ENCODE peak calls at places on chromosome 5, in six cellular contexts. X is NB4, R is RWPE1, J is ELR, F is psoas muscle, N is GM18507. T is an unnamed sample.

GRCh38 chr5:153827407-153827806 is 211.3 kb downstream of the FAM114A2 start:
- DNase-seq in J (peak), N (no peak), X (peak), R (no peak), F (no peak), T (no peak)

GRCh38 chr5:145499483-145499882 is 335.7 kb downstream of the PRELID2 start:
- DNase-seq in N (no peak), X (no peak), J (peak), R (no peak), F (no peak), T (no peak)

GRCh38 chr5:107208867-107209266 is 461.9 kb downstream of the EFNA5 start:
- DNase-seq in N (no peak), F (no peak), R (no peak), J (no peak), X (no peak), T (no peak)

GRCh38 chr5:180159756-180160155 is 49.3 kb downstream of the RASGEF1C start:
- DNase-seq in R (no peak), F (no peak), J (no peak), X (no peak), N (no peak), T (no peak)

GRCh38 chr5:96821260-96821916 is 13.6 kb upstream of the ERAP1 start:
- DNase-seq in N (no peak), F (no peak), X (no peak), R (no peak), J (peak), T (peak)

GRCh38 chr5:154712518-154713437 is 42.4 kb upstream of the LARP1 start:
- DNase-seq in N (no peak), X (no peak), R (peak), F (no peak), J (peak), T (peak)

GRCh38 chr5:89313804-89314588 is 431.0 kb upstream of the MEF2C start:
- DNase-seq in F (no peak), N (peak), X (peak), R (peak), J (peak), T (peak)

GRCh38 chr5:161535762-161536161 is 10.8 kb downstream of the GABRB2 start:
- DNase-seq in N (no peak), J (no peak), R (no peak), X (peak), F (no peak), T (no peak)

GRCh38 chr5:131252824-131253171 is 11.1 kb upstream of the CDC42SE2 start:
- DNase-seq in X (peak), J (no peak), N (peak), F (peak), R (no peak), T (peak)

GRCh38 chr5:110969502-110969901 is 102.0 kb upstream of the TSLP start:
- DNase-seq in F (no peak), N (no peak), J (no peak), X (no peak), R (no peak), T (no peak)

GRCh38 chr5:153147891-153148623 is 342.4 kb upstream of the GRIA1 start:
- DNase-seq in J (peak), N (no peak), X (peak), R (peak), F (no peak), T (peak)

GRCh38 chr5:17431272-17432050 is 66.6 kb upstream of the TAF11L2 start:
- DNase-seq in F (no peak), R (no peak), X (no peak), N (no peak), J (no peak), T (no peak)